ENCODE peak calls at places on chromosomes 2 and 18, in five cellular contexts. U is AG04449; G is endothelial cell; S is anterior cingulate cortex; X is activated CD4-positive, alpha-beta T cell treated with anti-CD3 and anti-CD28 coated beads, Interleukin-2, amount 50 U/mL, for 48 hours. P is an unnamed sample.

GRCh38 chr2:88069117-88069516 is 1.5 kb downstream of the SMYD1 start:
- DNase-seq in U (no peak), G (no peak), S (no peak), X (no peak), P (no peak)

GRCh38 chr2:238571626-238572372 is 145.1 kb downstream of the ASB1 start:
- DNase-seq in U (no peak), G (no peak), S (no peak), X (no peak), P (no peak)

GRCh38 chr2:63698825-63699548 is 110.2 kb downstream of the MDH1 start:
- DNase-seq in U (no peak), G (peak), S (no peak), X (no peak), P (no peak)

GRCh38 chr2:20447437-20448245 is 767 bp downstream of the RHOB start:
- DNase-seq in U (no peak), G (no peak), S (peak), X (peak), P (no peak)

GRCh38 chr2:64601027-64601767 is 52.5 kb downstream of the SERTAD2 start:
- DNase-seq in U (no peak), G (no peak), S (no peak), X (no peak), P (no peak)

GRCh38 chr2:144508162-144508765 is 11.7 kb downstream of the ZEB2 start:
- DNase-seq in U (no peak), G (no peak), S (peak), X (no peak), P (no peak)

GRCh38 chr2:44479127-44479887 is 117.6 kb downstream of the CAMKMT start:
- DNase-seq in U (peak), G (peak), S (peak), X (peak), P (no peak)

GRCh38 chr2:240840435-240841060 is 20.5 kb upstream of the KIF1A start:
- DNase-seq in U (no peak), G (peak), S (peak), X (no peak), P (no peak)

GRCh38 chr2:60351802-60352201 is 201.7 kb downstream of the BCL11A start:
- DNase-seq in U (no peak), G (no peak), S (no peak), X (no peak), P (no peak)

GRCh38 chr18:10062292-10062940 is 148.6 kb downstream of the VAPA start:
- DNase-seq in U (peak), G (no peak), S (no peak), X (no peak), P (no peak)

GRCh38 chr2:151030663-151031230 is 230.9 kb downstream of the RBM43 start:
- DNase-seq in U (no peak), G (no peak), S (no peak), X (no peak), P (no peak)

GRCh38 chr2:233740875-233741274 is 12.0 kb downstream of the UGT1A3 start:
- DNase-seq in U (no peak), G (no peak), S (no peak), X (no peak), P (no peak)

GRCh38 chr18:51537487-51537886 is 340.0 kb upstream of the MEX3C start:
- DNase-seq in U (no peak), G (peak), S (peak), X (no peak), P (no peak)

GRCh38 chr18:33761363-33761762 is 183.3 kb downstream of the ASXL3 start:
- DNase-seq in U (no peak), G (no peak), S (no peak), X (no peak), P (no peak)

GRCh38 chr2:28991462-28991861 is 10.4 kb downstream of the TOGARAM2 start:
- DNase-seq in U (no peak), G (no peak), S (no peak), X (no peak), P (no peak)

GRCh38 chr18:14025306-14025940 is 106.8 kb downstream of the ZNF519 start:
- DNase-seq in U (no peak), G (no peak), S (no peak), X (no peak), P (no peak)

GRCh38 chr2:111670776-111671175 is 213.2 kb downstream of the ANAPC1 start:
- DNase-seq in U (no peak), G (no peak), S (no peak), X (no peak), P (no peak)

GRCh38 chr2:239824051-239824694 is 201.0 kb downstream of the NDUFA10 start:
- DNase-seq in U (no peak), G (peak), S (no peak), X (no peak), P (no peak)

GRCh38 chr2:43127208-43127940 is 99.0 kb downstream of the ZFP36L2 start:
- DNase-seq in U (no peak), G (peak), S (no peak), X (peak), P (no peak)

GRCh38 chr2:112884869-112885502 is 26.0 kb upstream of the IL37 start:
- DNase-seq in U (no peak), G (peak), S (no peak), X (peak), P (no peak)

GRCh38 chr2:70328921-70329561 is 27.2 kb upstream of the FAM136A start:
- DNase-seq in U (no peak), G (no peak), S (no peak), X (no peak), P (no peak)

GRCh38 chr2:237726401-237726830 is 72.2 kb upstream of the RBM44 start:
- DNase-seq in U (no peak), G (no peak), S (no peak), X (no peak), P (no peak)

GRCh38 chr2:43400508-43400907 is 174.1 kb upstream of the ZFP36L2 start:
- DNase-seq in U (no peak), G (no peak), S (no peak), X (no peak), P (no peak)

GRCh38 chr2:60318544-60318943 is 234.9 kb downstream of the BCL11A start:
- DNase-seq in U (no peak), G (no peak), S (no peak), X (no peak), P (no peak)

GRCh38 chr2:159051133-159051532 is 82.7 kb downstream of the TANC1 start:
- DNase-seq in U (no peak), G (no peak), S (no peak), X (no peak), P (no peak)

GRCh38 chr2:12317853-12318426 is 398.8 kb upstream of the TRIB2 start:
- DNase-seq in U (peak), G (no peak), S (no peak), X (no peak), P (no peak)

GRCh38 chr2:55119711-55120487 is 69.6 kb upstream of the RTN4 start:
- DNase-seq in U (no peak), G (no peak), S (no peak), X (no peak), P (no peak)

GRCh38 chr2:121360566-121361300 is 75.7 kb upstream of the TFCP2L1 start:
- DNase-seq in U (no peak), G (no peak), S (no peak), X (no peak), P (no peak)